ENCODE peak calls at places on chromosomes 12 and 14, in four cellular contexts. A, Q, O and Z are unnamed samples.

GRCh38 chr12:6284273-6284672 is 26.2 kb upstream of the PLEKHG6 start:
- DNase-seq in A (no peak), Q (no peak), O (no peak), Z (no peak)

GRCh38 chr12:98578821-98579220 is 14.7 kb upstream of the SLC25A3 start:
- DNase-seq in A (peak; percentile 22), Q (peak; percentile 51), O (no peak), Z (no peak)

GRCh38 chr14:70905316-70905715 is 1.9 kb upstream of the PCNX1 start:
- DNase-seq in A (peak; percentile 90), Q (no peak), O (peak; percentile 51), Z (peak; percentile 26)

GRCh38 chr14:75982724-75983358 is 1.0 kb upstream of the TGFB3 start:
- DNase-seq in A (peak; percentile 61), Q (no peak), O (peak; percentile 88), Z (peak; percentile 90)

GRCh38 chr12:22046090-22046967 is at the start of gene CMAS:
- DNase-seq in A (peak; percentile 54), Q (peak; percentile 19), O (peak; percentile 94), Z (peak; percentile 79)

GRCh38 chr12:47102845-47103666 is 23.3 kb upstream of the AMIGO2 start:
- DNase-seq in A (peak; percentile 95), Q (no peak), O (no peak), Z (no peak)

GRCh38 chr12:124599074-124599999 is 31.9 kb upstream of the NCOR2 start:
- DNase-seq in A (peak; percentile 45), Q (no peak), O (no peak), Z (no peak)

GRCh38 chr12:52741378-52742195 is 35.6 kb downstream of the KRT76 start:
- DNase-seq in A (peak; percentile 46), Q (peak; percentile 4), O (no peak), Z (peak; percentile 69)

GRCh38 chr12:130070017-130070653 is 92.1 kb upstream of the FZD10 start:
- DNase-seq in A (no peak), Q (no peak), O (no peak), Z (peak; percentile 39)

GRCh38 chr12:122350444-122350843 is 72.0 kb downstream of the CLIP1 start:
- DNase-seq in A (peak; percentile 75), Q (no peak), O (no peak), Z (no peak)

GRCh38 chr12:53820503-53820902 is 68.7 kb upstream of the CISTR start:
- DNase-seq in A (peak; percentile 34), Q (no peak), O (no peak), Z (no peak)

GRCh38 chr12:54004841-54005530 is 3.8 kb upstream of the HOXC8 start:
- DNase-seq in A (no peak), Q (no peak), O (no peak), Z (no peak)

GRCh38 chr14:61360796-61361526 is 39.6 kb downstream of the PRKCH start:
- DNase-seq in A (no peak), Q (no peak), O (no peak), Z (no peak)

GRCh38 chr14:86055512-86055911 is 525.6 kb downstream of the FLRT2 start:
- DNase-seq in A (peak; percentile 13), Q (no peak), O (no peak), Z (no peak)

GRCh38 chr14:96136361-96136760 is 68.3 kb upstream of the BDKRB2 start:
- DNase-seq in A (peak; percentile 88), Q (no peak), O (no peak), Z (no peak)

GRCh38 chr14:35366521-35366976 is 38.0 kb downstream of the NFKBIA start:
- DNase-seq in A (no peak), Q (no peak), O (no peak), Z (no peak)

GRCh38 chr14:35362911-35363374 is 41.6 kb downstream of the NFKBIA start:
- DNase-seq in A (peak; percentile 88), Q (no peak), O (no peak), Z (no peak)

GRCh38 chr14:35366048-35366428 is 38.5 kb downstream of the NFKBIA start:
- DNase-seq in A (peak; percentile 74), Q (no peak), O (peak; percentile 92), Z (peak; percentile 61)

GRCh38 chr14:35367056-35367372 is 37.5 kb downstream of the NFKBIA start:
- DNase-seq in A (no peak), Q (no peak), O (no peak), Z (no peak)

DNA sequence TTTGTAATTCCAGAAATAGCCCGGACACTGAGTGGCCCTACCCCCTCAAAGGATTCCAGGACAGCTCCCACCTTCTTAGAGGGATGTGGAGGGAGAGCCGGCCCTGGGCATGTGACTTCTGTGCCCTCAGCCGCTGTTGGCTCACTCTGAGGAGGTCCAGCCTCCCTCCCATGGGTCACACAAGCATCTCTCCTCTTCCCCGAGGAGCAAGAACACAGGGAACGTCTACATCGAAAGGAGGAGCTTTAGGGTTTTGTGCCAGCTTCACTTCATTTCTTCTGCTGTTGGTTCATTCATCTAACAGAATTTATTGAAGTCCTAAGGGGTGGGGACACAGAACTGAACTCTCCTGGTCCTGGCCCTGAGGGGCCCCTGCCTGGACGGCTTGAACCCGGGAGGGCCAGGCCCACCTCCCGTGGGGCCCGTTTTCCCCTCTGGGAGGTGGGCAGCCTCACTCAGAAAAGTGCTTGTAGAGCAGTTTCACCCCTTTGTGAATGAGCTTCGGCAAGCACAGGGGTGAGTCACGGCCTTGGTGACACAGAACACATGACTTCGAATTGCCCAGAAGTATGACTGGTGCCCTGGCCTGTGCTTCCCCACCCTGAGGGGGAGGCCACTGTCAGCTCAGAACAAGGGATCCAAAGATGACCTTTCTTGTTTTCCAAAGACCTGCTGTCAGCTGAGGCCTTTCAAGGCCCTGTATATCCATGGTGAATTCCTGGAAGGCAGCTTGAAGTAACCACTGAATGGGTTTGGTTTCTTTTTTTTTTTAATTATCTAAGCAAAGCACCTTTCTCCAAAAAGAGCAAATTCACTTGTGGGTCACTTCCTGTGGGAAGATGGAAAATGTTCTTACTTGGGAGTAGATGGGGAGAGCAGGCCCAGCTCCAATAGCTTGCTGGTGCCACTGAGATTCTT is 39.2 kb downstream of the NFKBIA start:
- DNase-seq in A (peak; percentile 92), Q (peak; percentile 54), O (peak; percentile 88), Z (no peak)
- H3K27ac ChIP-seq in A (peak overlapping the region; percentile 74), Q (peak overlapping the region; percentile 31), O (peak overlapping the region; percentile 88), Z (no peak overlapping the region)

DNA sequence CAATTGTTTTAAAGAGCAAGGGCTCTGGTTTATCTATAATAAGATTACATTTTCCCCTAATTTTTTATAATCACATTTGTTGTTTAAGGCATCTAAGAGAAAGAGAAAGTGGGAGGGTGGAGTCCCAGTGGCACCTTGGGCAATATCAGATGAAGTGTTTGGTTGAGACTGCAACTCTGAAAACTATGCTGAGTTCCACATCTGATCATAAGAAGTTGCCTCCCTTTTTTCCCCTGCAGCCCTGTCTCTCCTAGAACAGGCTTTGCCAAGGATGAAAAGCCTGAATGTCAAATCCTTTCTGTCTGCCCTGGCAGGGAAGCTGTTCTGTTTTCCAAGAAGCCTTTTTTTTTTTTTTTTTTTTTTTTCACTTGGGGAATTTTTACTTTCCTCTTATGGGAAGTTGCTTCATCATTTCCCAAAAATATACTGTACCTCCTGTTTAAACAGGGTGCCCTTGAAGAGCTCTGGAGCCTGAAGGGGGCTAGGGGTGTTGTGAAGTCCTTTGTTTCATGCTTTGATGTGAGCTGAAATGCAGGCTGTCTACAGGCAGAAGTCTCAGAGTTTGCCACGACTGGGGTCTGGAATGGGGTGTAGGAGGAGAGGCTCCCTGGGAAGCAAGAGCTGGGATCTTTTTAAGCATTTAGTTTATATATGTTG is 71.3 kb downstream of the SUSD6 start:
- DNase-seq in A (no peak), Q (no peak), O (no peak), Z (no peak)
- H3K4me1 ChIP-seq in A (peaks cover 13% of the 10 kb centered on the region), Q (no peaks in the 10 kb centered on the region), O (peaks cover 86% of the 10 kb centered on the region), Z (no peaks in the 10 kb centered on the region)

GRCh38 chr12:92061061-92061460 is 84.6 kb downstream of the BTG1 start:
- DNase-seq in A (no peak), Q (no peak), O (no peak), Z (no peak)

GRCh38 chr12:92058664-92059063 is 87.0 kb downstream of the BTG1 start:
- DNase-seq in A (no peak), Q (no peak), O (no peak), Z (no peak)

GRCh38 chr12:92055877-92056276 is 89.8 kb downstream of the BTG1 start:
- DNase-seq in A (no peak), Q (no peak), O (no peak), Z (no peak)

GRCh38 chr12:92059976-92060375 is 85.7 kb downstream of the BTG1 start:
- DNase-seq in A (peak; percentile 82), Q (no peak), O (no peak), Z (no peak)

GRCh38 chr12:92056290-92056689 is 89.4 kb downstream of the BTG1 start:
- DNase-seq in A (no peak), Q (no peak), O (no peak), Z (no peak)
- H3K27ac ChIP-seq in A (no peak overlapping the region), Q (no peak overlapping the region), O (no peak overlapping the region), Z (no peak overlapping the region)

GRCh38 chr12:116136340-116136739 is 141.2 kb downstream of the MED13L start:
- DNase-seq in A (peak; percentile 85), Q (no peak), O (no peak), Z (no peak)
- H3K4me1 ChIP-seq in A (peaks cover 15% of the 10 kb centered on the region), Q (peaks cover 70% of the 10 kb centered on the region), O (peaks cover 86% of the 10 kb centered on the region), Z (peaks cover 24% of the 10 kb centered on the region)

GRCh38 chr12:30533518-30533917 is 162.2 kb downstream of the IPO8 start:
- DNase-seq in A (peak; percentile 1), Q (no peak), O (no peak), Z (no peak)

GRCh38 chr12:30531731-30532678 is 163.7 kb downstream of the IPO8 start:
- DNase-seq in A (no peak), Q (no peak), O (no peak), Z (no peak)

GRCh38 chr12:30537228-30537627 is 158.4 kb downstream of the IPO8 start:
- DNase-seq in A (no peak), Q (no peak), O (no peak), Z (no peak)
- H3K27ac ChIP-seq in A (no peak overlapping the region), Q (no peak overlapping the region), O (no peak overlapping the region), Z (no peak overlapping the region)

DNA sequence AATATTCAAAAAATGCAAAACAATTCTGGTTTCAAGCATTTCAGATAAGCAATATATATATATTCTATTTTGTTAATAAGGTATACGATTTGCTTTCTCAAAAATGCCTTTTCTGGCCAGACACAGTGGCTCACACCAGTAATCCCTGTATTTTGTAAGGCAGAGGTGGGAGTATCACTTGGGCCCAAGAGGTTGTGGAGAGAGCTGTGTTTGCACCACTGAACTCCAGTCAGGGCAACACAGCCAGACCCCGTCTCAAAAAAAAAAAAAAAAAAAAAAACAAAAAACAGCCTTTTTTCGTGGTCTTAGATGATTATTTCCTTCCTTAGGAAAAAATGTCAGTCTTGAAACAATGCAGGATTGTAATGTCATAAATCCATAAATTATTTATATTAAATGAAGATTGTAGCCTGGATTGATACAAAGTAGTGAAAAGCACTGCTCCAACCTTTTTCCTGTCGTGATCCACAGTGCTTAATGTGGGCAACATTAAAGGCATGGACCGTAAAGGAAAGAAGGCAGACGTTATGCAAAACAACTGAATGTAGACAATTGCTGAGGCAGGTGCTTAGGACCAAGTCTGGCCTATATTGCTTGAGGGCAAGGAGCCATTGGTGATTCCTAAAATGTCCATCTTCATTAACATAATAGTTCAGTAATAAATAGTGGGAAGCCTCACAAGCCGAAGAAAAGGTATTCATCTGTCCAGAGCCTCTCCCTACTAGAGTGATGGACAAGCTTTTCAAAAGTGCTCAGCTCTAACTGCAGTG is 36.8 kb downstream of the RAD52 start:
- DNase-seq in A (no peak), Q (no peak), O (no peak), Z (no peak)
- H3K4me1 ChIP-seq in A (peaks cover 4% of the 10 kb centered on the region), Q (no peaks in the 10 kb centered on the region), O (peaks cover 18% of the 10 kb centered on the region), Z (no peaks in the 10 kb centered on the region)